ENCODE peak calls at places on chromosomes 1 and 21, in six cellular contexts. Z is LoVo; V is activated CD4-positive, alpha-beta T cell treated with anti-CD3 and anti-CD28 coated beads, Interleukin-2, amount 50 U/mL, for 4 hours; J is dorsolateral prefrontal cortex; F is endothelial cell; M is T-cell. K is an unnamed sample.
A peak's percentile ranks its signal among the peaks of the same experiment; 100 is the strongest.

GRCh38 chr1:2271134-2271785 is 43.1 kb downstream of the SKI start:
- DNase-seq in Z (no peak), V (no peak), J (no peak), F (no peak), M (no peak), K (no peak)

GRCh38 chr21:28473530-28474225 is 519.0 kb downstream of the LTN1 start:
- DNase-seq in Z (no peak), V (no peak), J (no peak), F (no peak), M (no peak), K (no peak)

GRCh38 chr1:44862829-44863406 is 19.9 kb upstream of the PTCH2 start:
- DNase-seq in Z (no peak), V (no peak), J (no peak), F (no peak), M (no peak), K (no peak)

GRCh38 chr21:35257413-35257812 is 208.3 kb upstream of the RUNX1 start:
- DNase-seq in Z (peak; percentile 60), V (no peak), J (peak; percentile 46), F (no peak), M (no peak), K (no peak)

GRCh38 chr1:173095632-173096031 is 44.9 kb upstream of the TNFSF18 start:
- DNase-seq in Z (no peak), V (no peak), J (no peak), F (no peak), M (no peak), K (no peak)

GRCh38 chr1:204545881-204546280 is 29.7 kb downstream of the MDM4 start:
- DNase-seq in Z (no peak), V (no peak), J (no peak), F (no peak), M (no peak), K (no peak)

GRCh38 chr1:66176828-66177227 is 357.1 kb upstream of the SGIP1 start:
- DNase-seq in Z (no peak), V (no peak), J (no peak), F (no peak), M (no peak), K (no peak)

GRCh38 chr1:10833630-10834557 is 37.4 kb upstream of the CASZ1 start:
- DNase-seq in Z (no peak), V (no peak), J (no peak), F (no peak), M (no peak), K (no peak)

GRCh38 chr1:232902766-232903357 is 47.5 kb upstream of the NTPCR start:
- DNase-seq in Z (no peak), V (no peak), J (no peak), F (no peak), M (no peak), K (no peak)

GRCh38 chr1:4634793-4635406 is 19.5 kb upstream of the AJAP1 start:
- DNase-seq in Z (no peak), V (no peak), J (no peak), F (no peak), M (no peak), K (no peak)